ENCODE peak calls at places on chromosomes 5 and 9, in five cellular contexts. F is suprapubic skin, Q is A549, U is tibial nerve, A is stomach. B is an unnamed sample.

GRCh38 chr9:90107021-90107771 is 502.4 kb downstream of the GADD45G start:
- DNase-seq in F (no peak), Q (peak), U (peak), A (peak), B (peak)

GRCh38 chr9:101737165-101737704 is 1.2 kb downstream of the GRIN3A start:
- DNase-seq in F (no peak), Q (no peak), U (no peak), A (no peak), B (no peak)

GRCh38 chr5:118596255-118596654 is 392.1 kb downstream of the DTWD2 start:
- DNase-seq in F (no peak), Q (no peak), U (no peak), A (no peak), B (no peak)

GRCh38 chr5:60522299-60522915 is 177.6 kb downstream of the DEPDC1B start:
- DNase-seq in F (no peak), Q (no peak), U (no peak), A (no peak), B (no peak)

GRCh38 chr9:112493738-112494137 is 7.1 kb downstream of the KIAA1958 start:
- DNase-seq in F (no peak), Q (no peak), U (no peak), A (no peak), B (no peak)

GRCh38 chr5:175809531-175810121 is 61.8 kb upstream of the CPLX2 start:
- DNase-seq in F (no peak), Q (peak), U (no peak), A (no peak), B (no peak)

GRCh38 chr9:97543568-97543967 is 42.1 kb downstream of the TMOD1 start:
- DNase-seq in F (no peak), Q (no peak), U (no peak), A (no peak), B (no peak)

GRCh38 chr9:96423322-96423984 is 5.3 kb upstream of the ZNF367 start:
- DNase-seq in F (no peak), Q (no peak), U (no peak), A (no peak), B (no peak)

GRCh38 chr5:11007251-11007650 is 246.2 kb upstream of the DAP start:
- DNase-seq in F (no peak), Q (no peak), U (no peak), A (no peak), B (no peak)

GRCh38 chr5:176739461-176740051 is 70.8 kb upstream of the UNC5A start:
- DNase-seq in F (peak), Q (no peak), U (no peak), A (peak), B (peak)

GRCh38 chr5:36796171-36796570 is 80.4 kb upstream of the NIPBL start:
- DNase-seq in F (no peak), Q (no peak), U (no peak), A (no peak), B (no peak)

GRCh38 chr5:103364074-103364473 is 105.5 kb downstream of the MACIR start:
- DNase-seq in F (no peak), Q (no peak), U (no peak), A (no peak), B (no peak)

GRCh38 chr5:142134333-142135010 is 25.9 kb downstream of the NDFIP1 start:
- DNase-seq in F (no peak), Q (no peak), U (no peak), A (no peak), B (no peak)

GRCh38 chr5:178436326-178436940 is 153.8 kb downstream of the COL23A1 start:
- DNase-seq in F (no peak), Q (no peak), U (no peak), A (no peak), B (peak)

GRCh38 chr5:172840778-172841154 is 6.7 kb downstream of the ERGIC1 start:
- DNase-seq in F (no peak), Q (no peak), U (no peak), A (no peak), B (no peak)

GRCh38 chr9:135008416-135008815 is 79.1 kb upstream of the OLFM1 start:
- DNase-seq in F (no peak), Q (no peak), U (no peak), A (no peak), B (no peak)

GRCh38 chr9:112000743-112001142 is 104.1 kb downstream of the UGCG start:
- DNase-seq in F (no peak), Q (no peak), U (no peak), A (no peak), B (no peak)

GRCh38 chr9:128685636-128686489 is 3.2 kb upstream of the SET start:
- DNase-seq in F (no peak), Q (no peak), U (no peak), A (peak), B (no peak)

GRCh38 chr5:45725537-45725936 is 29.4 kb upstream of the HCN1 start:
- DNase-seq in F (no peak), Q (no peak), U (no peak), A (no peak), B (no peak)

GRCh38 chr5:96384353-96384752 is 48.7 kb downstream of the PCSK1 start:
- DNase-seq in F (no peak), Q (peak), U (no peak), A (no peak), B (no peak)

GRCh38 chr9:70053864-70054263 is 10.2 kb downstream of the MAMDC2 start:
- DNase-seq in F (no peak), Q (no peak), U (no peak), A (no peak), B (peak)

GRCh38 chr9:93673271-93673843 is 97.0 kb downstream of the PHF2 start:
- DNase-seq in F (peak), Q (no peak), U (no peak), A (peak), B (peak)

GRCh38 chr5:166699616-166700015 is 1591.8 kb upstream of the WWC1 start:
- DNase-seq in F (no peak), Q (no peak), U (no peak), A (no peak), B (no peak)

GRCh38 chr5:65925601-65926275 is 637 bp upstream of the ERBIN start:
- DNase-seq in F (no peak), Q (peak), U (peak), A (peak), B (peak)
- TF ChIP-seq EP300 in F (no peak), Q (no peak), U (no peak), A (no peak), B (peak)

GRCh38 chr9:114371986-114372917 is 15.5 kb downstream of the AKNA start:
- DNase-seq in F (no peak), Q (no peak), U (no peak), A (no peak), B (peak)

GRCh38 chr9:114369567-114370240 is 18.1 kb downstream of the AKNA start:
- DNase-seq in F (no peak), Q (no peak), U (no peak), A (no peak), B (no peak)

GRCh38 chr9:114371343-114371985 is 16.3 kb downstream of the AKNA start:
- DNase-seq in F (no peak), Q (no peak), U (no peak), A (no peak), B (peak)

GRCh38 chr9:114370251-114370984 is 17.4 kb downstream of the AKNA start:
- DNase-seq in F (no peak), Q (no peak), U (no peak), A (no peak), B (peak)

GRCh38 chr9:114370985-114371335 is 16.8 kb downstream of the AKNA start:
- DNase-seq in F (no peak), Q (no peak), U (no peak), A (no peak), B (peak)
- H3K27ac ChIP-seq in F (no peak), Q (no peak), U (no peak), A (peak), B (no peak)

GRCh38 chr5:115624994-115625393 is 842 bp downstream of the TMED7 start:
- DNase-seq in F (no peak), Q (no peak), U (no peak), A (no peak), B (no peak)
- H3K4me3 ChIP-seq in F (peak), Q (peak), U (peak), A (peak), B (peak)

GRCh38 chr9:123165813-123166212 is 102.6 kb downstream of the STRBP start:
- DNase-seq in F (no peak), Q (no peak), U (no peak), A (no peak), B (no peak)
- TF ChIP-seq EP300 in F (no peak), Q (no peak), U (no peak), A (no peak), B (no peak)

B was measured in sigmoid colon.